ENCODE peak calls at places on chromosomes 4 and X, in nine cellular contexts. G is mesothelial cell of epicardium; A is CD8-positive, alpha-beta T cell; B is astrocyte of the spinal cord; U is AG09319; N is fibroblast of mammary gland; Q is lung; M is OCI-LY7; H is fibroblast of lung. Y is an unnamed sample.

GRCh38 chr4:147765121-147765521 is 33.2 kb downstream of the ARHGAP10 start:
- DNase-seq in N (no peak), G (no peak), Q (no peak), M (no peak), A (no peak), B (no peak), U (no peak), H (peak), Y (no peak)

GRCh38 chr4:1753692-1754311 is 32.5 kb downstream of the TACC3 start:
- DNase-seq in Q (no peak), A (no peak), H (no peak), U (no peak), G (no peak), N (no peak), B (no peak), M (no peak), Y (no peak)

GRCh38 chrX:17616936-17617335 is 120.4 kb upstream of the SCML1 start:
- DNase-seq in B (no peak), G (no peak), N (no peak), H (no peak), Q (no peak), U (no peak), M (no peak), A (no peak), Y (no peak)

GRCh38 chr4:159946983-159947645 is 844.2 kb downstream of the RAPGEF2 start:
- DNase-seq in Q (no peak), H (peak), G (no peak), A (no peak), M (peak), B (peak), N (peak), U (no peak), Y (peak)

GRCh38 chr4:98626350-98626749 is 32.1 kb downstream of the TSPAN5 start:
- DNase-seq in B (peak), N (peak), M (no peak), U (peak), A (no peak), G (no peak), H (peak), Q (no peak), Y (peak)

GRCh38 chr4:5615496-5616075 is 92.8 kb downstream of the EVC2 start:
- DNase-seq in Q (no peak), H (no peak), G (no peak), U (no peak), B (no peak), A (no peak), N (no peak), M (no peak), Y (no peak)

GRCh38 chr4:155950461-155950860 is 3.2 kb downstream of the CTSO start:
- DNase-seq in U (no peak), A (no peak), Q (no peak), G (no peak), H (no peak), N (no peak), M (no peak), B (no peak), Y (no peak)

GRCh38 chrX:21656587-21657317 is 1.4 kb downstream of the KLHL34 start:
- DNase-seq in B (no peak), N (no peak), Q (no peak), G (no peak), M (no peak), U (no peak), H (no peak), A (no peak), Y (no peak)

DNA sequence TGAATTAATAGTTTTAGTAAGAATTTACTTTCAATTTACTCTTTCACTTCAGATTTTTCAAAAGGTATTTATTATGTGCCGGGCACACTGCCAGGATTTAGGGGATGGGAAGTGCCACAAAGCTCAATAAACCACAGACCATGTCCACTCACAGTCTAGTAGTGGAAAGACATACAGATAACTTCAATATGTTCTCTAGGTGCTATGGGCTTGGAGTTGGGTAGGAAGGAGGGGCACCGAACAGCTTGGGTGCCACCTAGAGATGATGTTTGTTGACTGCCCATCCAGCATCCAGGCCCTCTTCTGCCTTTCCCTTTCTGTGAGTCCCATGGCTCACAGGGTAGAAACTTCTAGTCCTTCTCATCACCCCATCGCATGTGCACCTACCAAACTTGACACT is 17.8 kb downstream of the MFAP3L start:
- DNase-seq in M (no peak), H (no peak), G (no peak), A (no peak), Q (no peak), B (no peak), U (no peak), N (no peak), Y (no peak)
- TF ChIP-seq CTCF in M (no peak), H (no peak), G (no peak), A (no peak), Q (no peak), B (no peak), U (no peak), N (no peak), Y (no peak)

GRCh38 chr4:96483308-96484030 is 643.6 kb downstream of the PDHA2 start:
- DNase-seq in M (no peak), H (no peak), A (no peak), B (no peak), U (no peak), G (no peak), Q (no peak), N (no peak), Y (no peak)
- TF ChIP-seq CTCF in M (no peak), H (no peak), A (no peak), B (peak), U (no peak), G (no peak), Q (no peak), N (no peak), Y (no peak)

GRCh38 chrX:70995338-70995737 is 64.4 kb upstream of the SLC7A3 start:
- DNase-seq in G (no peak), H (no peak), U (no peak), A (no peak), Q (no peak), N (no peak), B (no peak), M (no peak), Y (no peak)

GRCh38 chrX:71000139-71000538 is 68.0 kb downstream of the SNX12 start:
- DNase-seq in B (no peak), U (no peak), Q (no peak), N (no peak), G (no peak), A (no peak), H (no peak), M (no peak), Y (no peak)

DNA sequence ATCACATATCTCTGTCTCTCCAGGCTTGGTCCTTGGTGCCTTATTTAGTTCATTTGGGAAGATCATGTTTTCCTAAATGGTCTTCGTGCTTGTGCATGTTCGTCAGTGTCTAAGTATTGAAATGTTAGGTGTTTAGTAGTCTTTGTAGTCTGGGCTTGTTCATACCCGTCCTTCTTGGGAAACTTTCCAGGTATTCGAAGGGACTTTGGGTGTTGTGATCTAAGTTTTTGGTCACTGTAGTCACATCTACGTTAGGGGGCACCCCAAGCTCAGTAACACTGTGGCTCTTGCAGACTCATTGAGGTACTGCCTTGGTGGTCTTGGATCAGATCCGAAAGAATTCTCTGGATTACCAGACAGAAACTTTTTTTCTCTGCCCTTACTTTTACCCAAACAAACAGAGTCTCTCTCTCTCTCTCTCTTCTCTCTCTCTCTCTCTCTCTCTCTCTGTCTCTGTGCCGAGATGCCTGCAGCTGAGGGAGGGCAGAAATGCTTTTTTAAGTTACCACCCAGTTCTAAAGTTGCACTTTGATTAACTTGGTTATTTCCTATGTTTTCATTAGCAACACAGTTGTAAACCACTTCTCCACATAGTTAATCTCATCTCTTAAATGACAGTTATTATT is 67.6 kb upstream of the SLC7A3 start:
- DNase-seq in U (peak), M (peak), H (peak), Q (no peak), A (no peak), B (peak), G (no peak), N (peak), Y (peak)
- TF ChIP-seq CTCF in U (peak), M (peak), H (peak), Q (no peak), A (no peak), B (peak), G (no peak), N (peak), Y (peak)

GRCh38 chrX:9302400-9302799 is 162.5 kb upstream of the TBL1X start:
- DNase-seq in B (no peak), N (no peak), H (no peak), Q (no peak), A (no peak), G (no peak), U (no peak), M (no peak), Y (no peak)
- TF ChIP-seq CTCF in B (no peak), N (no peak), H (no peak), Q (no peak), A (no peak), G (no peak), U (no peak), M (no peak), Y (no peak)

GRCh38 chr4:169485791-169486742 is 126.3 kb downstream of the NEK1 start:
- DNase-seq in A (peak), U (no peak), N (peak), G (no peak), Q (no peak), H (peak), M (peak), B (peak), Y (peak)
- TF ChIP-seq CTCF in A (peak), U (peak), N (peak), G (peak), Q (peak), H (peak), M (peak), B (peak), Y (peak)

DNA sequence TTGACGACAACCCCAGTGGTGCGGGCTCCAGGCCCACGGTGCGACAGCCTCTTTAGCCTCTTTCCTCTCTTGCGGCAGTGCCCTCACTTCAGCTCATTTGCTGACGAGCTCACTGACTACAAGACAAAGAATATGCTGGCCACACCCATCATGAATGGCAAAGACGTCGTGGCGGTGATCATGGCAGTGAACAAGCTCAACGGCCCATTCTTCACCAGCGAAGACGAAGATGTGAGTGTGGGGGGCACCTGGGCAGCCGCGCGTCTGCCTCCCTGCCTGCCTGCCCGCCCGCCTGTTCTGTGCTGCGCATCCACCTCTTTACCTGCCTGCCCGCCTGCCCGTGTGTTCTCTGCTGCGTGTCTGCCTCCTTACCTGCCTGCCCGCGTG is 9.2 kb downstream of the PDE6B start:
- DNase-seq in B (no peak), H (no peak), U (no peak), N (no peak), Q (no peak), G (no peak), M (no peak), A (no peak), Y (no peak)
- TF ChIP-seq CTCF in B (no peak), H (no peak), U (no peak), N (no peak), Q (no peak), G (no peak), M (no peak), A (no peak), Y (no peak)

Y was measured in fibroblast of the aortic adventitia.